ENCODE peak calls at places on chromosomes 2 and 18, in seven cellular contexts. U is HepG2, D is esophagus squamous epithelium, E is breast epithelium, G is GM12891, C is NB4, R is A549. P is an unnamed sample.

GRCh38 chr2:13193075-13193474 is 476.3 kb downstream of the TRIB2 start:
- DNase-seq in G (no peak), C (peak), R (peak), E (no peak), D (no peak), U (no peak), P (peak)

GRCh38 chr2:26292646-26293045 is 47.9 kb downstream of the HADHB start:
- DNase-seq in G (no peak), U (peak), R (no peak), C (no peak), D (no peak), E (no peak), P (no peak)

GRCh38 chr2:45982096-45982495 is 315.1 kb upstream of the EPAS1 start:
- DNase-seq in E (no peak), R (no peak), D (no peak), C (no peak), G (no peak), U (no peak), P (no peak)

GRCh38 chr2:33859791-33860461 is 260.8 kb upstream of the FAM98A start:
- DNase-seq in C (no peak), D (no peak), E (no peak), R (no peak), G (no peak), U (no peak), P (no peak)

GRCh38 chr18:21571763-21572162 is 28.7 kb downstream of the ESCO1 start:
- DNase-seq in U (no peak), C (no peak), R (no peak), E (no peak), G (no peak), D (no peak), P (no peak)

GRCh38 chr18:28039078-28039477 is 137.9 kb downstream of the CDH2 start:
- DNase-seq in E (no peak), G (no peak), C (no peak), R (peak), U (no peak), D (no peak), P (no peak)

GRCh38 chr2:46015671-46016070 is 281.5 kb upstream of the EPAS1 start:
- DNase-seq in R (no peak), D (no peak), C (no peak), U (no peak), E (no peak), G (no peak), P (no peak)

GRCh38 chr2:230922951-230923717 is 1.9 kb downstream of the GPR55 start:
- DNase-seq in U (no peak), G (no peak), E (no peak), R (no peak), D (no peak), C (no peak), P (no peak)

GRCh38 chr2:21424375-21424774 is 300.6 kb downstream of the TDRD15 start:
- DNase-seq in D (no peak), R (no peak), E (no peak), C (no peak), G (no peak), U (no peak), P (no peak)

GRCh38 chr2:55049794-55050132 is 488 bp downstream of the RTN4 start:
- DNase-seq in U (no peak), E (no peak), R (peak), C (no peak), G (no peak), D (no peak), P (no peak)

GRCh38 chr2:101803128-101803527 is 105.6 kb downstream of the MAP4K4 start:
- DNase-seq in U (peak), E (no peak), C (no peak), G (no peak), R (peak), D (no peak), P (no peak)

GRCh38 chr2:42618972-42619371 is 50.5 kb downstream of the MTA3 start:
- DNase-seq in C (peak), G (no peak), U (no peak), R (peak), D (no peak), E (no peak), P (no peak)

GRCh38 chr2:181305151-181306123 is 151.7 kb upstream of the ITGA4 start:
- DNase-seq in G (no peak), D (no peak), E (no peak), U (peak), C (peak), R (no peak), P (peak)

GRCh38 chr2:220585241-220585640 is 957.8 kb downstream of the SLC4A3 start:
- DNase-seq in U (no peak), C (no peak), R (no peak), G (no peak), E (no peak), D (no peak), P (no peak)

GRCh38 chr2:29113891-29114321 is 1.3 kb upstream of the CLIP4 start:
- DNase-seq in G (no peak), U (no peak), E (no peak), D (no peak), R (peak), C (peak), P (peak)

GRCh38 chr2:20481798-20482405 is 35.0 kb downstream of the RHOB start:
- DNase-seq in R (no peak), D (no peak), G (no peak), U (no peak), C (no peak), E (no peak), P (no peak)

GRCh38 chr2:231200805-231201474 is 2.5 kb downstream of the ARMC9 start:
- DNase-seq in C (no peak), R (no peak), G (no peak), E (no peak), D (no peak), U (no peak), P (no peak)

GRCh38 chr2:232245111-232245510 is 133.4 kb upstream of the ALPP start:
- DNase-seq in U (no peak), E (no peak), G (no peak), C (no peak), D (no peak), R (no peak), P (no peak)

GRCh38 chr2:41909584-41909983 is 138.2 kb upstream of the PKDCC start:
- DNase-seq in R (no peak), D (no peak), C (no peak), U (no peak), G (no peak), E (no peak), P (no peak)

GRCh38 chr2:525611-526010 is 151.6 kb downstream of the TMEM18 start:
- DNase-seq in U (no peak), E (no peak), R (no peak), G (no peak), C (no peak), D (no peak), P (no peak)

GRCh38 chr18:46756172-46756558 is 688 bp downstream of the ST8SIA5 start:
- DNase-seq in R (no peak), D (no peak), U (no peak), E (no peak), G (no peak), C (no peak), P (no peak)

GRCh38 chr2:235421618-235422017 is 72.2 kb upstream of the AGAP1 start:
- DNase-seq in E (no peak), R (no peak), D (no peak), G (no peak), U (no peak), C (no peak), P (no peak)

GRCh38 chr2:223759569-223760430 is 77.6 kb downstream of the AP1S3 start:
- DNase-seq in D (no peak), G (no peak), C (peak), R (peak), U (peak), E (no peak), P (no peak)

GRCh38 chr2:118387509-118387908 is 299.2 kb downstream of the INSIG2 start:
- DNase-seq in C (no peak), E (no peak), U (no peak), R (peak), G (no peak), D (no peak), P (no peak)

GRCh38 chr2:218876562-218877219 is 4.0 kb upstream of the WNT10A start:
- DNase-seq in G (no peak), D (no peak), R (peak), U (peak), C (peak), E (no peak), P (peak)

GRCh38 chr2:109349555-109350430 is 220.8 kb downstream of the SH3RF3 start:
- DNase-seq in U (no peak), C (peak), R (no peak), G (no peak), D (no peak), E (no peak), P (no peak)

GRCh38 chr2:36352024-36352398 is 3.6 kb upstream of the CRIM1 start:
- DNase-seq in U (peak), R (peak), D (no peak), E (no peak), C (peak), G (no peak), P (peak)

GRCh38 chr2:42999856-43000241 is 207.5 kb upstream of the HAAO start:
- DNase-seq in U (no peak), R (peak), E (no peak), D (no peak), G (no peak), C (no peak), P (no peak)

GRCh38 chr2:134375935-134376334 is 122.1 kb downstream of the MGAT5 start:
- DNase-seq in G (no peak), D (no peak), U (peak), R (peak), C (no peak), E (no peak), P (peak)

GRCh38 chr18:48592540-48592939 is 53.7 kb downstream of the CTIF start:
- DNase-seq in C (no peak), U (no peak), R (no peak), D (no peak), G (no peak), E (no peak), P (no peak)

GRCh38 chr2:18268400-18268799 is 292.1 kb downstream of the RDH14 start:
- DNase-seq in D (no peak), C (no peak), E (no peak), R (peak), G (no peak), U (no peak), P (no peak)

GRCh38 chr2:26691881-26692813 is at the start of gene KCNK3:
- DNase-seq in G (peak), C (peak), E (no peak), R (no peak), U (no peak), D (no peak), P (peak)

GRCh38 chr2:23112517-23112916 is 272.5 kb upstream of the KLHL29 start:
- DNase-seq in E (no peak), C (no peak), R (no peak), D (no peak), U (no peak), G (no peak), P (no peak)

GRCh38 chr2:169803480-169803879 is 4.8 kb downstream of the SSB start:
- DNase-seq in C (no peak), R (no peak), D (no peak), E (no peak), G (no peak), U (no peak), P (no peak)

GRCh38 chr2:82023710-82024109 is 1719.2 kb upstream of the LRRTM1 start:
- DNase-seq in C (peak), U (no peak), G (no peak), R (no peak), D (no peak), E (no peak), P (no peak)

GRCh38 chr2:158953926-158954763 is 14.3 kb upstream of the TANC1 start:
- DNase-seq in C (peak), R (peak), U (peak), D (no peak), G (no peak), E (peak), P (peak)

GRCh38 chr18:66219817-66220216 is 384.1 kb downstream of the CDH19 start:
- DNase-seq in D (no peak), C (no peak), R (no peak), G (no peak), U (no peak), E (no peak), P (no peak)

GRCh38 chr2:127106998-127107621 is at the start of gene BIN1:
- DNase-seq in U (peak), D (no peak), E (peak), C (peak), G (peak), R (peak), P (peak)

GRCh38 chr18:35182151-35182550 is 58.7 kb upstream of the ZNF397 start:
- DNase-seq in U (no peak), R (no peak), D (no peak), G (no peak), E (no peak), C (no peak), P (no peak)

DNA sequence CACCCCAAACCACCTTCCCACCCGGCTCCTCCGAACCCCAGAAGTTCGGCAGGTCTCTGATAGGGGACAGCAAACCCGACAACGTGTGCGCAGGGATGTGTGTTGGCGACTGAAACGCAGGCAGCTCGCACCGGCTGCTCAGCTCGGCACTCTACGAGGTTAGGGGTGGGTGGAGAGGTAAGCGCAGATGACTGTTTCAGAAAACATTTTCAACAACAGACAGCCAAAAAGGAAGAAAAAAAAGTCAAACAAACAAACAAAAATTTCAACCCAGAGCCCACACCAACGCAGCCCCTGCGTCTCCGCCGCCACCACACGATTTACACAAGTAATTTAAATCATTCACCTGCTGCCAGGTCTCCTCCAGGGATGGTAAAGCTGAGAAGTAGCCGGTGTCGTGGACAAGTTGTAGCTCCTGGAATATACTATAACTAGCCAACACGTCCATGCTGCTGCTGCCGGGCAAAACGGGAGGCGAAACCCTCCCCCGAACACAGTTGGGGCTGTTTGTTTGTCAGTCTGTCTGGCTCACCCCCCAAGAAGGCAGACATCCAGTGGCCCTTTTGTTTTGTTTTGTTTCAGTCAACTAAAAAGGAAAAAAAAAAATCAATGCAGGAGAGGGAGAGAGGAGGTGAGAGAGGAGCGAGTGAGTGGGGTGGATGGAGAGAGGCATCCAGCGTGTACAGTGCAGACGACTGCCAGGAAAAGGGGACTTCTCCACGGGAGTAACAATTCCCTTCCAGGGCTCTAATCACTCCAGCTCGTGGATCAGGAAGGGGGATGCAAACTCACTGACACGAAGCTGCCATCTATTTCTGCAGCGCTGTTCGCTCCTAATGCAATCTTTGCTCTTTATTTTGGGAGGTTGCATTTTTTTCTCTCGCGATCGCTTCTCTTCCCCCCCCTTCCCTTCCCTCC is at the start of gene KLF7:
- DNase-seq in C (peak), G (peak), U (no peak), D (peak), E (peak), R (no peak), P (peak)
- TF ChIP-seq POLR2A in C (no peak), G (peak), U (peak), D (no peak), E (no peak), R (peak), P (no peak)

DNA sequence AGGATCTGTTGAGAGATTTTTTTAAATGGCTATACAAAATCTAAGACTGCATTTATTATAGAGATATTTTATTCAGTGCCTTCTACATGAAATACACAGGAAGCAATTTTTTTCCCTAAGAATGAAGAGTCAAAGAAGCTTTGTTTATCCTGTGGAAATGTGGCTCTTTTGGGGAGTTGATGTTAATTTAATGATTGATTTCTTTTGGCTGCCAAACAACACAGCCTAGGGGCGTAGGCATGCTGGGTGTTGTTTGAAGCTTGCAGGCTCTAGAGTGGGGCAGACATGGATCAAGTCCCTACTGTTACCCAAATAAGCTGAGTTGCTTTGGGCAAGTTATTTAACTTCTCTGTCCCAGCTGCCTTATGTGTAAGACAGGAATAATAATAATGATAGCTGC is 21.1 kb upstream of the PLEK start:
- DNase-seq in G (no peak), E (no peak), C (no peak), R (no peak), U (no peak), D (no peak), P (no peak)
- TF ChIP-seq POLR2A in G (no peak), E (no peak), C (no peak), R (no peak), U (no peak), D (no peak), P (no peak)

GRCh38 chr2:241063093-241063551 is 39.0 kb downstream of the MTERF4 start:
- DNase-seq in G (no peak), U (no peak), C (no peak), R (no peak), D (no peak), E (no peak), P (no peak)

GRCh38 chr2:241065355-241065803 is 36.7 kb downstream of the MTERF4 start:
- DNase-seq in C (no peak), G (no peak), R (no peak), E (no peak), U (no peak), D (no peak), P (no peak)

GRCh38 chr2:241064802-241065354 is 37.2 kb downstream of the MTERF4 start:
- DNase-seq in G (no peak), D (no peak), C (no peak), R (no peak), E (no peak), U (no peak), P (no peak)

GRCh38 chr2:241063587-241063986 is 38.5 kb downstream of the MTERF4 start:
- DNase-seq in C (no peak), U (no peak), R (no peak), G (no peak), E (no peak), D (no peak), P (no peak)

DNA sequence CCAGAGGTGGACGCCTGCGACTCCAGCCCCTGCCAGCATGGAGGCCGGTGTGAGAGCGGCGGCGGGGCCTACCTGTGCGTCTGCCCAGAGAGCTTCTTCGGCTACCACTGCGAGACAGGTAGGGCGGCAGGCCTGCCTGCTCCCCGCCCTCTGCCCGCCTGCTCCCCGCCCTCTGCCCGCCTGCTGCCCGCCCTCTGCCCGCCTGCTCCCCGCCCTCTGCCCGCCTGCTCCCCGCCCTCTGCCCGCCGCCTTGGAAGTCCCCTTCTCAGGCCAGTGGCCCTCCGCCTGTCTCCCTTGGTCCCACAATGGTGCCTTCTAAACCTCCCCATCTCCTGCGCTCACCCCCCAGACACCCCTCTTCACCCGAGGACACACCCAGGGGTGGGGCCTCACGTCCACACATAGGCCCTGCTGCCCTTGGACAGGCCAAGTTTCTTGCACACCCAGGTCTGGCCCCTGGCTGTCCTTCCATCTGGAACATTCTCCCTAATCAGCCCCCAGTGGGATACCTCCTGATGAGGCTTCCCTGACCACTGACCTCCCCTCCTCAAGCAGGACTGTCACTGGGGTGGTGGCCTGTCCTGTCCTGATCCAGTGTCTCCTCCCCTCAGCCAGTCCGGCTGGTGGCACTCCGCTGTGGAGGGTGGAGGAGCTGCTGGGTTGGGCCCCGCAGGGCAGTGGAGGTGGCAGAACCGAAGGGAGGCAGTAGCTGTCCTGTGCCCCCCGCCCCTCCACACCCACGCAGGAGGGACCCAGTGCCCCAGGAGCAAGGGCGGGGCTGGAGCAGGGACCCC is 37.9 kb downstream of the MTERF4 start:
- DNase-seq in C (no peak), E (no peak), G (no peak), U (no peak), R (peak), D (no peak), P (no peak)
- TF ChIP-seq POLR2A in C (no peak), E (no peak), G (no peak), U (no peak), R (no peak), D (no peak), P (no peak)

GRCh38 chr2:112664689-112665088 is 18.9 kb downstream of the SLC20A1 start:
- DNase-seq in E (no peak), U (no peak), R (no peak), D (no peak), G (no peak), C (peak), P (peak)
- TF ChIP-seq POLR2A in E (no peak), U (no peak), R (no peak), D (no peak), G (no peak), C (no peak), P (no peak)

GRCh38 chr2:113182471-113183260 is 8.9 kb downstream of the PSD4 start:
- DNase-seq in E (no peak), U (no peak), G (no peak), D (no peak), R (no peak), C (no peak), P (no peak)
- TF ChIP-seq POLR2A in E (no peak), U (no peak), G (no peak), D (no peak), R (no peak), C (no peak), P (no peak)

GRCh38 chr2:15560988-15561573 is at the start of gene NBAS:
- DNase-seq in E (peak), U (peak), R (peak), D (peak), C (peak), G (peak), P (peak)
- TF ChIP-seq POLR2A in E (no peak), U (peak), R (peak), D (no peak), C (peak), G (peak), P (peak)

P was measured in erythroblast.